ENCODE peak calls at places on chromosomes 6 and 20, in seven cellular contexts. One of them, this sample, is unnamed.

GRCh38 chr20:51359947-51360346 is 182.6 kb downstream of the NFATC2 start:
- DNase-seq in AG09309: no peak
- DNase-seq in foreskin keratinocyte: no peak
- DNase-seq in fibroblast of mammary gland: peak
- DNase-seq in psoas muscle: no peak
- DNase-seq in WTC11: no peak
- DNase-seq in heart right ventricle: no peak
- DNase-seq in this sample: no peak

GRCh38 chr6:121309768-121310473 is 24.4 kb downstream of the TBC1D32 start:
- DNase-seq in WTC11: no peak
- DNase-seq in psoas muscle: no peak
- DNase-seq in fibroblast of mammary gland: peak
- DNase-seq in AG09309: peak
- DNase-seq in foreskin keratinocyte: peak
- DNase-seq in heart right ventricle: no peak
- DNase-seq in this sample: no peak

GRCh38 chr20:49186535-49187329 is 1.4 kb downstream of the STAU1 start:
- DNase-seq in psoas muscle: peak
- DNase-seq in WTC11: no peak
- DNase-seq in foreskin keratinocyte: peak
- DNase-seq in heart right ventricle: no peak
- DNase-seq in AG09309: no peak
- DNase-seq in fibroblast of mammary gland: peak
- DNase-seq in this sample: no peak

GRCh38 chr6:143806282-143807102 is 36.6 kb upstream of the LTV1 start:
- DNase-seq in fibroblast of mammary gland: peak
- DNase-seq in AG09309: peak
- DNase-seq in heart right ventricle: no peak
- DNase-seq in WTC11: no peak
- DNase-seq in foreskin keratinocyte: no peak
- DNase-seq in psoas muscle: no peak
- DNase-seq in this sample: no peak

GRCh38 chr6:3769610-3770009 is 18.1 kb upstream of the PXDC1 start:
- DNase-seq in foreskin keratinocyte: peak
- DNase-seq in heart right ventricle: no peak
- DNase-seq in WTC11: no peak
- DNase-seq in psoas muscle: no peak
- DNase-seq in AG09309: no peak
- DNase-seq in fibroblast of mammary gland: peak
- DNase-seq in this sample: no peak

GRCh38 chr6:7239590-7239948 is 73.4 kb downstream of the SSR1 start:
- DNase-seq in WTC11: no peak
- DNase-seq in foreskin keratinocyte: no peak
- DNase-seq in AG09309: no peak
- DNase-seq in fibroblast of mammary gland: no peak
- DNase-seq in psoas muscle: peak
- DNase-seq in heart right ventricle: no peak
- DNase-seq in this sample: no peak

GRCh38 chr20:51211191-51211590 is 188.3 kb upstream of the KCNG1 start:
- DNase-seq in foreskin keratinocyte: peak
- DNase-seq in psoas muscle: no peak
- DNase-seq in AG09309: no peak
- DNase-seq in fibroblast of mammary gland: no peak
- DNase-seq in WTC11: no peak
- DNase-seq in heart right ventricle: no peak
- DNase-seq in this sample: no peak

GRCh38 chr6:829646-830045 is 136.7 kb upstream of the EXOC2 start:
- DNase-seq in fibroblast of mammary gland: no peak
- DNase-seq in foreskin keratinocyte: no peak
- DNase-seq in psoas muscle: no peak
- DNase-seq in WTC11: no peak
- DNase-seq in heart right ventricle: no peak
- DNase-seq in AG09309: no peak
- DNase-seq in this sample: no peak

GRCh38 chr20:54078296-54078695 is 7.9 kb upstream of the BCAS1 start:
- DNase-seq in heart right ventricle: no peak
- DNase-seq in fibroblast of mammary gland: no peak
- DNase-seq in AG09309: no peak
- DNase-seq in foreskin keratinocyte: no peak
- DNase-seq in psoas muscle: no peak
- DNase-seq in WTC11: no peak
- DNase-seq in this sample: no peak

GRCh38 chr6:170132561-170132991 is 158.3 kb downstream of the DLL1 start:
- DNase-seq in WTC11: no peak
- DNase-seq in fibroblast of mammary gland: no peak
- DNase-seq in heart right ventricle: no peak
- DNase-seq in psoas muscle: no peak
- DNase-seq in AG09309: no peak
- DNase-seq in foreskin keratinocyte: no peak
- DNase-seq in this sample: no peak

GRCh38 chr20:57710841-57711240 is 1.0 kb upstream of the PMEPA1 start:
- DNase-seq in psoas muscle: no peak
- DNase-seq in foreskin keratinocyte: no peak
- DNase-seq in fibroblast of mammary gland: no peak
- DNase-seq in heart right ventricle: no peak
- DNase-seq in AG09309: no peak
- DNase-seq in WTC11: no peak
- DNase-seq in this sample: no peak

GRCh38 chr20:59933849-59934585 is 580 bp upstream of the SYCP2 start:
- DNase-seq in heart right ventricle: peak
- DNase-seq in foreskin keratinocyte: peak
- DNase-seq in AG09309: no peak
- DNase-seq in fibroblast of mammary gland: peak
- DNase-seq in WTC11: peak
- DNase-seq in psoas muscle: peak
- DNase-seq in this sample: peak
- TF ChIP-seq CTCF in heart right ventricle: peak
- TF ChIP-seq CTCF in foreskin keratinocyte: peak
- TF ChIP-seq CTCF in AG09309: peak
- TF ChIP-seq CTCF in fibroblast of mammary gland: peak
- TF ChIP-seq CTCF in WTC11: peak
- TF ChIP-seq CTCF in psoas muscle: peak
- TF ChIP-seq CTCF in this sample: peak

GRCh38 chr6:162178266-162178665 is 549.3 kb downstream of the PRKN start:
- DNase-seq in foreskin keratinocyte: no peak
- DNase-seq in psoas muscle: no peak
- DNase-seq in WTC11: no peak
- DNase-seq in AG09309: no peak
- DNase-seq in heart right ventricle: no peak
- DNase-seq in fibroblast of mammary gland: no peak
- DNase-seq in this sample: no peak

GRCh38 chr6:162178666-162179065 is 548.9 kb downstream of the PRKN start:
- DNase-seq in AG09309: no peak
- DNase-seq in foreskin keratinocyte: no peak
- DNase-seq in fibroblast of mammary gland: no peak
- DNase-seq in WTC11: no peak
- DNase-seq in psoas muscle: no peak
- DNase-seq in heart right ventricle: no peak
- DNase-seq in this sample: no peak

GRCh38 chr6:162179196-162179951 is 548.2 kb downstream of the PRKN start:
- DNase-seq in AG09309: no peak
- DNase-seq in heart right ventricle: no peak
- DNase-seq in fibroblast of mammary gland: no peak
- DNase-seq in psoas muscle: no peak
- DNase-seq in foreskin keratinocyte: no peak
- DNase-seq in WTC11: no peak
- DNase-seq in this sample: no peak

GRCh38 chr6:162181741-162182401 is 545.7 kb downstream of the PRKN start:
- DNase-seq in fibroblast of mammary gland: peak
- DNase-seq in psoas muscle: no peak
- DNase-seq in foreskin keratinocyte: peak
- DNase-seq in WTC11: no peak
- DNase-seq in heart right ventricle: no peak
- DNase-seq in AG09309: no peak
- DNase-seq in this sample: no peak

GRCh38 chr6:162177733-162178132 is 549.8 kb downstream of the PRKN start:
- DNase-seq in heart right ventricle: no peak
- DNase-seq in AG09309: no peak
- DNase-seq in foreskin keratinocyte: no peak
- DNase-seq in fibroblast of mammary gland: peak
- DNase-seq in psoas muscle: no peak
- DNase-seq in WTC11: peak
- DNase-seq in this sample: no peak
- TF ChIP-seq CTCF in heart right ventricle: peak
- TF ChIP-seq CTCF in AG09309: no peak
- TF ChIP-seq CTCF in foreskin keratinocyte: peak
- TF ChIP-seq CTCF in fibroblast of mammary gland: peak
- TF ChIP-seq CTCF in psoas muscle: peak
- TF ChIP-seq CTCF in WTC11: no peak
- TF ChIP-seq CTCF in this sample: no peak

GRCh38 chr6:156686429-156686939 is 90.7 kb upstream of the ARID1B start:
- DNase-seq in WTC11: peak
- DNase-seq in AG09309: no peak
- DNase-seq in foreskin keratinocyte: peak
- DNase-seq in fibroblast of mammary gland: peak
- DNase-seq in psoas muscle: no peak
- DNase-seq in heart right ventricle: peak
- DNase-seq in this sample: no peak

GRCh38 chr6:156689656-156690055 is 87.5 kb upstream of the ARID1B start:
- DNase-seq in psoas muscle: no peak
- DNase-seq in heart right ventricle: no peak
- DNase-seq in WTC11: no peak
- DNase-seq in AG09309: no peak
- DNase-seq in foreskin keratinocyte: no peak
- DNase-seq in fibroblast of mammary gland: no peak
- DNase-seq in this sample: no peak

GRCh38 chr6:156686940-156687874 is 90.0 kb upstream of the ARID1B start:
- DNase-seq in psoas muscle: peak
- DNase-seq in heart right ventricle: peak
- DNase-seq in AG09309: peak
- DNase-seq in fibroblast of mammary gland: peak
- DNase-seq in foreskin keratinocyte: peak
- DNase-seq in WTC11: peak
- DNase-seq in this sample: peak

GRCh38 chr6:156687875-156688549 is 89.2 kb upstream of the ARID1B start:
- DNase-seq in fibroblast of mammary gland: peak
- DNase-seq in AG09309: no peak
- DNase-seq in foreskin keratinocyte: peak
- DNase-seq in psoas muscle: no peak
- DNase-seq in WTC11: peak
- DNase-seq in heart right ventricle: peak
- DNase-seq in this sample: no peak

DNA sequence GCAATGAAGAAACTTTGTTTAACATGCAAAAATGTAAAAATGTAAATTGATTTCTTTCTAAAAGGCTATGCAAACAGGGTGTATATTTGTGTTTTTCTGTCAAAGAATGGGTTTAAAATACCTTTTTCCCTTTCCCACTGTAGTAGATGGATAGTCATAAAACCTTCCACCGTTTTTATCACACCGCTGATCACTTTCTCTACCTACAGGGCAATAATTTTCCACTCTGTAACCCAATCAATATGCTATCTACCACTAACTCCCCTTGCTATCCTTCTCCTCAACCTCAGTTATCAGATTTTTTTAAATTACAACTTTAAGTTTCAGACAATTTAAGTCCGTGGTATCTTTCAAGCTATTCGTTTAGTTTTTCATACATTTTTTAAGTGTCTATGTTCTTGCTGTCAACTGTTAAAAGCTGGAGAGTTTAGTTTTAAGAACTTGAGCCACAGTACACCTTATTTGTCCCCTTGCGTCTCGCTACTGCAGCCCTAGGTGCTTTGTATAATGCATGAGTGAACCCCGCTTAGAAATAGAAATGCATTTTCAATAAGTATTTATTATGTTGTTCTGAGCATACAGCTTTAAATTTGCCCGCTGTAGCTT is 91.3 kb upstream of the ARID1B start:
- DNase-seq in fibroblast of mammary gland: no peak
- DNase-seq in heart right ventricle: no peak
- DNase-seq in AG09309: no peak
- DNase-seq in psoas muscle: no peak
- DNase-seq in WTC11: no peak
- DNase-seq in foreskin keratinocyte: no peak
- DNase-seq in this sample: no peak
- TF ChIP-seq CTCF in fibroblast of mammary gland: no peak
- TF ChIP-seq CTCF in heart right ventricle: no peak
- TF ChIP-seq CTCF in AG09309: no peak
- TF ChIP-seq CTCF in psoas muscle: no peak
- TF ChIP-seq CTCF in WTC11: no peak
- TF ChIP-seq CTCF in foreskin keratinocyte: no peak
- TF ChIP-seq CTCF in this sample: no peak

DNA sequence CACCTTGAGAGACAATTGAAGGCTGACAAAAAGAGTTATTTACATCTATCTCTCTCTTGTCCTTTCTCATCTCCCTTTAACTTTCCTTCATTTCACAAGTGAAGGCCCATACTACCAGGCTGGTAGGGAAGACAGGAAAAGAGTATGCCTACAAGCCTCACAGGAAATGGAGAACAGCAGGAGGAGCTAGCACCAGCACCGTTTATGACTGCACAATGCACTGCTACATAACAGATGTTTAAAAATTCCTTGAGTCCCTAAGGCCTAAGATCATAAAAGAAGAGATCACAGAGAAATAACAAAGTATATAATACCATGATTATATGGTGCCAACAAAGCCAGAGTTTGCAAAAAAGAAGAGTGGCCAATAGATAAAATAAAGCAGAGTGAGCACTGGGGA is 194.8 kb downstream of the UNC5CL start:
- DNase-seq in heart right ventricle: no peak
- DNase-seq in foreskin keratinocyte: no peak
- DNase-seq in psoas muscle: no peak
- DNase-seq in AG09309: no peak
- DNase-seq in fibroblast of mammary gland: no peak
- DNase-seq in WTC11: no peak
- DNase-seq in this sample: no peak
- TF ChIP-seq CTCF in heart right ventricle: no peak
- TF ChIP-seq CTCF in foreskin keratinocyte: no peak
- TF ChIP-seq CTCF in psoas muscle: no peak
- TF ChIP-seq CTCF in AG09309: no peak
- TF ChIP-seq CTCF in fibroblast of mammary gland: no peak
- TF ChIP-seq CTCF in WTC11: no peak
- TF ChIP-seq CTCF in this sample: no peak